ENCODE peak calls at places on chromosomes 13 and 19, in seven cellular contexts. T is A549, E is HCT116, A is SK-N-SH, W is GM12878, F is HL-60, R is K562. C is an unnamed sample.

GRCh38 chr13:111629933-111630332 is 309.5 kb downstream of the TEX29 start:
- DNase-seq in T (no peak), E (no peak), A (no peak), W (no peak), F (no peak), R (no peak), C (no peak)

GRCh38 chr13:98500963-98501421 is 75.9 kb downstream of the STK24 start:
- DNase-seq in T (no peak), E (no peak), A (no peak), W (peak; percentile 57), F (no peak), R (no peak), C (no peak)

GRCh38 chr13:98004107-98004506 is 50.6 kb downstream of the IPO5 start:
- DNase-seq in T (no peak), E (no peak), A (no peak), W (no peak), F (no peak), R (no peak), C (no peak)

GRCh38 chr19:14300281-14300680 is 81.0 kb upstream of the ADGRE5 start:
- DNase-seq in T (peak; percentile 66), E (peak; percentile 55), A (no peak), W (no peak), F (no peak), R (no peak), C (peak; percentile 74)

GRCh38 chr13:73521970-73522549 is 463.3 kb downstream of the KLF5 start:
- DNase-seq in T (no peak), E (no peak), A (no peak), W (no peak), F (no peak), R (no peak), C (no peak)

GRCh38 chr13:106182404-106182803 is 353.1 kb downstream of the EFNB2 start:
- DNase-seq in T (peak; percentile 4), E (peak; percentile 35), A (no peak), W (no peak), F (peak; percentile 30), R (no peak), C (no peak)

GRCh38 chr13:26038931-26039475 is 12.8 kb downstream of the SHISA2 start:
- DNase-seq in T (no peak), E (no peak), A (no peak), W (no peak), F (no peak), R (no peak), C (no peak)

GRCh38 chr19:39196320-39196719 is 444 bp upstream of the NCCRP1 start:
- DNase-seq in T (no peak), E (no peak), A (no peak), W (no peak), F (no peak), R (no peak), C (no peak)

GRCh38 chr13:71242191-71242590 is 624.8 kb downstream of the DACH1 start:
- DNase-seq in T (no peak), E (no peak), A (no peak), W (no peak), F (no peak), R (no peak), C (no peak)

GRCh38 chr13:98033277-98034247 is 80.1 kb downstream of the IPO5 start:
- DNase-seq in T (peak; percentile 51), E (peak; percentile 16), A (peak; percentile 39), W (no peak), F (no peak), R (peak; percentile 11), C (peak; percentile 72)

GRCh38 chr13:33270906-33271538 is 14.5 kb downstream of the STARD13 start:
- DNase-seq in T (no peak), E (no peak), A (no peak), W (no peak), F (no peak), R (no peak), C (no peak)
- TF ChIP-seq REST in T (no peak), E (no peak), A (no peak), W (no peak), F (no peak), R (no peak), C (no peak)

GRCh38 chr13:110106726-110107125 is 200.2 kb downstream of the COL4A1 start:
- DNase-seq in T (no peak), E (no peak), A (no peak), W (no peak), F (no peak), R (no peak), C (no peak)

GRCh38 chr13:110108348-110109139 is 198.4 kb downstream of the COL4A1 start:
- DNase-seq in T (peak; percentile 84), E (peak; percentile 53), A (peak; percentile 91), W (no peak), F (peak; percentile 20), R (no peak), C (peak; percentile 70)

GRCh38 chr13:110109140-110109783 is 197.7 kb downstream of the COL4A1 start:
- DNase-seq in T (no peak), E (no peak), A (no peak), W (no peak), F (no peak), R (no peak), C (no peak)

GRCh38 chr13:110109910-110110309 is 197.0 kb downstream of the COL4A1 start:
- DNase-seq in T (no peak), E (no peak), A (no peak), W (no peak), F (no peak), R (no peak), C (no peak)

GRCh38 chr13:110107568-110108347 is 199.2 kb downstream of the COL4A1 start:
- DNase-seq in T (peak; percentile 33), E (no peak), A (peak; percentile 57), W (no peak), F (no peak), R (no peak), C (peak; percentile 74)
- TF ChIP-seq CTCF in T (no peak), E (peak; percentile 30), A (peak; percentile 50), W (peak; percentile 7), F (no peak), R (no peak), C (peak; percentile 84)

GRCh38 chr13:112824429-112824828 is 134.6 kb downstream of the ATP11A start:
- DNase-seq in T (no peak), E (no peak), A (no peak), W (no peak), F (no peak), R (no peak), C (no peak)

GRCh38 chr13:112826565-112826964 is 136.7 kb downstream of the ATP11A start:
- DNase-seq in T (no peak), E (no peak), A (no peak), W (no peak), F (no peak), R (no peak), C (no peak)

GRCh38 chr13:112822851-112823250 is 133.0 kb downstream of the ATP11A start:
- DNase-seq in T (no peak), E (no peak), A (no peak), W (no peak), F (no peak), R (no peak), C (no peak)

GRCh38 chr13:112825875-112826274 is 136.0 kb downstream of the ATP11A start:
- DNase-seq in T (no peak), E (no peak), A (no peak), W (no peak), F (no peak), R (no peak), C (no peak)

GRCh38 chr13:112825071-112825470 is 135.2 kb downstream of the ATP11A start:
- DNase-seq in T (no peak), E (no peak), A (no peak), W (no peak), F (no peak), R (no peak), C (no peak)
- TF ChIP-seq REST in T (no peak), E (no peak), A (no peak), W (no peak), F (no peak), R (no peak), C (no peak)

GRCh38 chr19:31339405-31339804 is 9.8 kb downstream of the TSHZ3 start:
- DNase-seq in T (no peak), E (no peak), A (peak; percentile 47), W (no peak), F (no peak), R (peak; percentile 21), C (no peak)

GRCh38 chr19:31335716-31336115 is 13.5 kb downstream of the TSHZ3 start:
- DNase-seq in T (no peak), E (no peak), A (no peak), W (no peak), F (no peak), R (no peak), C (no peak)

GRCh38 chr19:31340059-31341025 is 8.9 kb downstream of the TSHZ3 start:
- DNase-seq in T (no peak), E (no peak), A (peak; percentile 74), W (no peak), F (peak; percentile 66), R (no peak), C (peak; percentile 38)

GRCh38 chr19:31337007-31337914 is 12.0 kb downstream of the TSHZ3 start:
- DNase-seq in T (no peak), E (no peak), A (no peak), W (no peak), F (no peak), R (no peak), C (no peak)

GRCh38 chr19:31338069-31338767 is 11.0 kb downstream of the TSHZ3 start:
- DNase-seq in T (peak; percentile 50), E (no peak), A (peak; percentile 80), W (no peak), F (no peak), R (peak; percentile 56), C (peak; percentile 89)
- TF ChIP-seq CTCF in T (peak; percentile 7), E (no peak), A (peak; percentile 60), W (no peak), F (peak; percentile 20), R (peak; percentile 39), C (peak; percentile 73)

DNA sequence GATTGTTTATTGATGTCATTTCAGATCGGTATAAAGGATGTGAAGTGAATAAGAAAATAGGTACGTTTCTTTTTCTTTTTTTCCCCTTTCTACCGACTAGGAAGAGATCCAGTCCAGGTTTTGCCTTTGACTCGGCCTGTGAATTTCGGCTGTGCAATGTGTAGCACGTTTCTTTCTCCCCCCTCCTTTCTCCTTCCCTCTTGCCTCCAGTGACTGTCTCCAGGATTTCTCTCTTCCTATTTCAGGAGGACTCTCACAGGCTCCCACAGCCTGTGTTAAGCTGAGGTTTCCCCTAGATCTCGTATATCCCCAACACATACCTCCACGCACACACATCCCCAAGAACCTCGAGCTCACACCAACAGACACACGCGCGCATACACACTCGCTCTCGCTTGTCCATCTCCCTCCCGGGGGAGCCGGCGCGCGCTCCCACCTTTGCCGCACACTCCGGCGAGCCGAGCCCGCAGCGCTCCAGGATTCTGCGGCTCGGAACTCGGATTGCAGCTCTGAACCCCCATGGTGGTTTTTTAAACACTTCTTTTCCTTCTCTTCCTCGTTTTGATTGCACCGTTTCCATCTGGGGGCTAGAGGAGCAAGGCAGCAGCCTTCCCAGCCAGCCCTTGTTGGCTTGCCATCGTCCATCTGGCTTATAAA is at the start of gene GPC6:
- DNase-seq in T (peak; percentile 82), E (no peak), A (peak; percentile 80), W (no peak), F (no peak), R (peak; percentile 64), C (peak; percentile 88)
- TF ChIP-seq REST in T (no peak), E (no peak), A (no peak), W (no peak), F (no peak), R (no peak), C (no peak)

GRCh38 chr13:96075953-96076543 is 13.9 kb upstream of the HS6ST3 start:
- DNase-seq in T (no peak), E (no peak), A (peak; percentile 28), W (no peak), F (no peak), R (peak; percentile 21), C (peak; percentile 57)

GRCh38 chr13:96068729-96069128 is 15.5 kb upstream of the UGGT2 start:
- DNase-seq in T (no peak), E (no peak), A (no peak), W (no peak), F (no peak), R (no peak), C (no peak)

GRCh38 chr13:96072392-96072791 is 17.5 kb upstream of the HS6ST3 start:
- DNase-seq in T (no peak), E (no peak), A (no peak), W (no peak), F (no peak), R (no peak), C (peak; percentile 69)
- TF ChIP-seq CTCF in T (no peak), E (peak; percentile 23), A (no peak), W (no peak), F (no peak), R (no peak), C (peak; percentile 44)